ENCODE peak calls at places on chromosomes 4 and X, in six cellular contexts. G is PC-9, V is astrocyte, L is heart right ventricle, Q is adrenal gland, T is Panc1. Z is an unnamed sample. For H3K4me1, the result is how much of the 10 kb centered on the place peaks cover.

GRCh38 chr4:72983706-72984105 is 85.8 kb downstream of the COX18 start:
- DNase-seq in G (no peak), V (no peak), L (no peak), Q (no peak), T (no peak), Z (no peak)

GRCh38 chrX:460823-461640 is 74.3 kb upstream of the PPP2R3B start:
- DNase-seq in G (no peak), V (no peak), L (no peak), Q (no peak), T (no peak), Z (peak)

GRCh38 chr4:180557348-180557747 is 1685.9 kb upstream of the TENM3 start:
- DNase-seq in G (no peak), V (no peak), L (no peak), Q (no peak), T (peak), Z (no peak)

GRCh38 chrX:48649109-48649508 is 34.5 kb upstream of the WAS start:
- DNase-seq in G (no peak), V (no peak), L (no peak), Q (no peak), T (no peak), Z (no peak)

GRCh38 chr4:118682928-118683327 is 2.3 kb upstream of the METTL14 start:
- DNase-seq in G (no peak), V (no peak), L (no peak), Q (no peak), T (no peak), Z (no peak)

GRCh38 chr4:183098080-183098722 is 856 bp upstream of the WWC2 start:
- DNase-seq in G (peak), V (no peak), L (peak), Q (peak), T (no peak), Z (peak)

GRCh38 chrX:72470593-72471310 is 101.9 kb downstream of the HDAC8 start:
- DNase-seq in G (no peak), V (no peak), L (no peak), Q (no peak), T (no peak), Z (no peak)

GRCh38 chr4:94516999-94517398 is 65.3 kb downstream of the PDLIM5 start:
- DNase-seq in G (no peak), V (peak), L (no peak), Q (no peak), T (no peak), Z (no peak)

GRCh38 chr4:130825283-130825682 is 1729.3 kb downstream of the C4orf33 start:
- DNase-seq in G (no peak), V (no peak), L (no peak), Q (no peak), T (no peak), Z (no peak)

GRCh38 chrX:16807548-16807947 is 21.3 kb downstream of the TXLNG start:
- DNase-seq in G (no peak), V (peak), L (no peak), Q (no peak), T (no peak), Z (no peak)

GRCh38 chr4:119268466-119268865 is 53.5 kb downstream of the FABP2 start:
- DNase-seq in G (no peak), V (no peak), L (no peak), Q (no peak), T (no peak), Z (no peak)

GRCh38 chrX:50495616-50496015 is 25.0 kb upstream of the DGKK start:
- DNase-seq in G (no peak), V (peak), L (peak), Q (no peak), T (no peak), Z (peak)

GRCh38 chrX:49844622-49845021 is 15.5 kb downstream of the PAGE4 start:
- DNase-seq in G (no peak), V (no peak), L (no peak), Q (no peak), T (no peak), Z (no peak)

GRCh38 chr4:83152771-83153170 is 38.2 kb upstream of the PLAC8 start:
- DNase-seq in G (no peak), V (no peak), L (no peak), Q (no peak), T (no peak), Z (no peak)

GRCh38 chr4:123825596-123826291 is 429.1 kb downstream of the SPRY1 start:
- DNase-seq in G (no peak), V (peak), L (no peak), Q (no peak), T (no peak), Z (no peak)

GRCh38 chrX:1224954-1225353 is 12.5 kb upstream of the CRLF2 start:
- DNase-seq in G (no peak), V (no peak), L (no peak), Q (no peak), T (no peak), Z (no peak)

GRCh38 chr4:6198278-6198677 is 2.1 kb downstream of the JAKMIP1 start:
- DNase-seq in G (no peak), V (no peak), L (no peak), Q (no peak), T (no peak), Z (no peak)

GRCh38 chr4:128757712-128758111 is 51.8 kb upstream of the JADE1 start:
- DNase-seq in G (no peak), V (no peak), L (peak), Q (peak), T (no peak), Z (no peak)

GRCh38 chrX:132983496-132983895 is 25.1 kb upstream of the HS6ST2 start:
- DNase-seq in G (no peak), V (no peak), L (no peak), Q (no peak), T (no peak), Z (no peak)

GRCh38 chrX:150035531-150035930 is 97.2 kb upstream of the EOLA2 start:
- DNase-seq in G (no peak), V (no peak), L (no peak), Q (no peak), T (no peak), Z (no peak)

GRCh38 chrX:129783176-129783776 is 3.5 kb downstream of the SASH3 start:
- DNase-seq in G (no peak), V (no peak), L (no peak), Q (no peak), T (no peak), Z (no peak)

GRCh38 chr4:171985129-171985528 is 171.9 kb downstream of the GALNTL6 start:
- DNase-seq in G (no peak), V (no peak), L (no peak), Q (no peak), T (no peak), Z (no peak)

GRCh38 chr4:184145596-184145995 is 72.1 kb downstream of the ENPP6 start:
- DNase-seq in G (no peak), V (no peak), L (no peak), Q (no peak), T (no peak), Z (no peak)

GRCh38 chr4:184146951-184147350 is 70.7 kb downstream of the ENPP6 start:
- DNase-seq in G (no peak), V (no peak), L (no peak), Q (no peak), T (no peak), Z (no peak)

GRCh38 chr4:184147858-184148799 is 69.5 kb downstream of the ENPP6 start:
- DNase-seq in G (no peak), V (no peak), L (no peak), Q (no peak), T (no peak), Z (no peak)

GRCh38 chr4:184142121-184143000 is 75.3 kb downstream of the ENPP6 start:
- DNase-seq in G (no peak), V (no peak), L (no peak), Q (no peak), T (no peak), Z (no peak)

GRCh38 chr4:184143770-184144564 is 73.7 kb downstream of the ENPP6 start:
- DNase-seq in G (peak), V (no peak), L (peak), Q (no peak), T (no peak), Z (no peak)
- TF ChIP-seq CTCF in G (no peak), V (no peak), L (no peak), Q (no peak), T (peak), Z (no peak)

DNA sequence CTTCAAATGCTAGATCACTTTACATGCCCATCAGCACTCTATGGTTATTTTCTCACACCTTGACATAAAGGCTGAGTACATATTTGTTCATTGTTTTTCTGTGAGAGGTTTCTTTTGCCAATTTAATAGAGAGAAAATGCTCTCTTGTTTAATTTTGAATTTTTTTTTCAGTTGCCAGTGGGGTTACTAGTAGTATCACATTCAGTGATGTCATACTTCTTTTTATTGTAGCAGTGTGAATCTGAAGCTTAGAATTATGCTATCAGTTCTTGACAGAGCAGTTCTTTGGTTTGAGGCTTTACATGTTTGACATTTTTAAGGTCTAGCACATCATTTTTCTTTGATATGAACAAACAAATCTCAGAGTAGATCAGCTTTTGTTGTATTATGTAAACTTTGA is 185.4 kb downstream of the NWD2 start:
- DNase-seq in G (no peak), V (no peak), L (no peak), Q (no peak), T (no peak), Z (no peak)
- H3K4me1 ChIP-seq in G (under half), V (under half), L (under half), Q (under half), T (under half), Z (under half)

GRCh38 chrX:40661489-40661888 is 14.1 kb upstream of the CXorf38 start:
- DNase-seq in G (no peak), V (no peak), L (no peak), Q (no peak), T (no peak), Z (no peak)

GRCh38 chrX:40660381-40660780 is 13.0 kb upstream of the CXorf38 start:
- DNase-seq in G (no peak), V (no peak), L (no peak), Q (no peak), T (no peak), Z (no peak)

GRCh38 chrX:40663078-40663740 is 15.8 kb upstream of the CXorf38 start:
- DNase-seq in G (no peak), V (no peak), L (no peak), Q (no peak), T (no peak), Z (no peak)

GRCh38 chrX:40663880-40664630 is 16.7 kb upstream of the CXorf38 start:
- DNase-seq in G (no peak), V (peak), L (no peak), Q (no peak), T (no peak), Z (no peak)
- TF ChIP-seq CTCF in G (peak), V (no peak), L (no peak), Q (no peak), T (peak), Z (peak)

DNA sequence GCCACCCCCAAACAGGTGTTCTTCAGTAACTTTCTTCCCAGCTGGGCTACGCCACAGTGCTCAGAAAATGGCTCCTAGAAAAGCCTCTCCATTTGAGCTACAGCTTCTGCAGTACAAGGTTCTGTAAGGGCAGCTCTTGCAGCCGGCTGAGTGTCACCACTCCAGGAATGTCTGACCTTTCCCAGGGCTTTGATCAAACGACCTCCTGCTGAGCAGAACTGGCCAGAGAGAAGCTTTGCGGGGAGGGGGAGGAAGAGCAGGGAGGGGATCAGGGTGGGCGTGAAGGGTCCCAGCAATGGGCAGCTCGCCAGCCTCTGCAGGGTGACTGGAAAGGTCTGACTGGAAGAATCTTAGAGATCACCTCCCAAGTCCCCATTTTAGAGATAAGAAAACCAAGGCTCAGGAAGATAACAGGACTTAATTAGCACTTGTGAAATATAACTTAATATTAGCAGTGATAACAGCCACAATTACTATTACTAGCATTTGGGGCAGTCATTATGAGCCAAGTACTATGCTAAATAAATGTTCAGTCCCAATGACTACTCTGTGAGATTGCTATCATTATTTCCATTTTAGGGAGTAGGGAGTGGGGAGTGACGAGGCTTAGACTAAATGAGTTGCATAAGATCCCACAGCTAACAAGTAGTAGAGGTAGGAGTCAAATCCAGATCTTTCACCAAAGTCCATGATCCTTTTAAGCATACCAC is 51.1 kb downstream of the LEF1 start:
- DNase-seq in G (no peak), V (no peak), L (no peak), Q (peak), T (no peak), Z (no peak)
- H3K4me1 ChIP-seq in G (under half), V (under half), L (under half), Q (under half), T (under half), Z (under half)

GRCh38 chrX:54042609-54043010 is 1.7 kb downstream of the PHF8 start:
- DNase-seq in G (peak), V (peak), L (peak), Q (peak), T (no peak), Z (peak)
- TF ChIP-seq CTCF in G (no peak), V (no peak), L (no peak), Q (no peak), T (peak), Z (peak)

DNA sequence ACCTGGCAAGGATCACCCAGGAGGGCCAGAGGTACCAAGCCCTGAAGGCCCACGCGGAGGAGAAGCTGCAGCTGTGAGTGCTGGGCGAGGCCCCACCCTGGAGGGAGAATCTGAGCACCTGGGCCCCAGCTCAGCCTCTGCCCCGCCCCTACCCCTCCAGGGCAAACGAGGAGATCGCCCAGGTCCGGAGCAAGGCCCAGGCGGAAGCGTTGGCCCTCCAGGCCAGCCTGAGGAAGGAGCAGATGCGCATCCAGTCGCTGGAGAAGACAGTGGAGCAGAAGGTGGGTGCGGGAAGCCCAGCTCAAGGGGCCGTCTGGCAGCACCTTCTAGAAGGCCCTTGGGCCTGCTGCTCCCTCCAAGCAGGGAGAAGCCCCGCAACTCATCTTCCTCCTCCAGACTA is 23.2 kb downstream of the TACC3 start:
- DNase-seq in G (no peak), V (no peak), L (no peak), Q (no peak), T (no peak), Z (no peak)
- H3K4me1 ChIP-seq in G (under half), V (under half), L (under half), Q (under half), T (under half), Z (under half)

GRCh38 chrX:45747905-45748304 is 547.2 kb upstream of the DIPK2B start:
- DNase-seq in G (no peak), V (peak), L (no peak), Q (no peak), T (no peak), Z (no peak)

GRCh38 chrX:45745479-45745878 is 544.8 kb upstream of the DIPK2B start:
- DNase-seq in G (no peak), V (peak), L (no peak), Q (no peak), T (no peak), Z (no peak)

GRCh38 chrX:45743906-45744625 is 543.4 kb upstream of the DIPK2B start:
- DNase-seq in G (no peak), V (no peak), L (no peak), Q (no peak), T (no peak), Z (no peak)

GRCh38 chrX:45740291-45740690 is 539.6 kb upstream of the DIPK2B start:
- DNase-seq in G (no peak), V (no peak), L (no peak), Q (no peak), T (no peak), Z (no peak)

DNA sequence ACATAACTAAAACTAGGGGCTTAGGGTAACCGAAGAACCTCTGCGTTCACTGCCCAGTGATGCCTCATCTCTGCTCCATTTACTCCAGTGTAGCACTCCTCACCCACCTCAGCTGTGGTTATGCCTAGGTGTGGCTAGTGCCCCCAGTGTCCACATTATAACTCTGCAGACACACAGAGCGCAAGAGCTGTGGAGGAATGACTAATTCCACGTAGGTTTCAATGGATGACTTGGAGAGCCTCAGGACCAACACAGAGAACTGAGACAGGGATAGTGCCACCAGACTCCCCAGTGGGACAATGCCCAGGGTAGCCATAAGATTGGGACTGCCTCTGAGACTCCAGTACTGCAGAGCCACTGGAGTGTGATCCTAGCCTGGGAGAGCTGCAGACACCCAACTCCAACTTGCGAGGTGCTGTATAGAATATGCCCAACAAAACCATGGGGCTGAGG is 542.4 kb upstream of the DIPK2B start:
- DNase-seq in G (no peak), V (peak), L (no peak), Q (no peak), T (no peak), Z (no peak)
- TF ChIP-seq CTCF in G (no peak), V (peak), L (no peak), Q (no peak), T (peak), Z (no peak)

GRCh38 chr4:184795214-184795844 is 30.4 kb downstream of the ACSL1 start:
- DNase-seq in G (no peak), V (no peak), L (no peak), Q (no peak), T (no peak), Z (no peak)
- H3K4me1 ChIP-seq in G (under half), V (under half), L (half or more), Q (under half), T (under half), Z (under half)

Z was measured in upper lobe of right lung.